ENCODE peak calls at places on chromosomes 2 and 18, in four cellular contexts. One of them, this sample, is unnamed.

GRCh38 chr2:108161298-108161697 is 78.5 kb upstream of the SULT1C3 start:
- DNase-seq in coronary artery: no peak
- DNase-seq in substantia nigra: no peak
- DNase-seq in stimulated activated CD4-positive, alpha-beta T cell treated with anti-CD3 and anti-CD28 coated beads, Interleukin-1b, Interleukin-23, amount 100 ng/mL, for 24 hours: no peak
- DNase-seq in this sample: no peak

GRCh38 chr18:57436965-57437333 is 1.8 kb downstream of the ONECUT2 start:
- DNase-seq in coronary artery: no peak
- DNase-seq in substantia nigra: no peak
- DNase-seq in stimulated activated CD4-positive, alpha-beta T cell treated with anti-CD3 and anti-CD28 coated beads, Interleukin-1b, Interleukin-23, amount 100 ng/mL, for 24 hours: no peak
- DNase-seq in this sample: no peak

GRCh38 chr2:207473203-207473865 is 56.4 kb upstream of the CREB1 start:
- DNase-seq in coronary artery: no peak
- DNase-seq in substantia nigra: peak
- DNase-seq in stimulated activated CD4-positive, alpha-beta T cell treated with anti-CD3 and anti-CD28 coated beads, Interleukin-1b, Interleukin-23, amount 100 ng/mL, for 24 hours: no peak
- DNase-seq in this sample: no peak

GRCh38 chr2:62738981-62739936 is 33.7 kb downstream of the EHBP1 start:
- DNase-seq in coronary artery: no peak
- DNase-seq in substantia nigra: no peak
- DNase-seq in stimulated activated CD4-positive, alpha-beta T cell treated with anti-CD3 and anti-CD28 coated beads, Interleukin-1b, Interleukin-23, amount 100 ng/mL, for 24 hours: no peak
- DNase-seq in this sample: no peak

GRCh38 chr2:205563646-205564045 is 118.7 kb upstream of the NRP2 start:
- DNase-seq in coronary artery: no peak
- DNase-seq in substantia nigra: no peak
- DNase-seq in stimulated activated CD4-positive, alpha-beta T cell treated with anti-CD3 and anti-CD28 coated beads, Interleukin-1b, Interleukin-23, amount 100 ng/mL, for 24 hours: no peak
- DNase-seq in this sample: no peak

GRCh38 chr18:38851526-38851925 is 1285.9 kb upstream of the CELF4 start:
- DNase-seq in coronary artery: no peak
- DNase-seq in substantia nigra: no peak
- DNase-seq in stimulated activated CD4-positive, alpha-beta T cell treated with anti-CD3 and anti-CD28 coated beads, Interleukin-1b, Interleukin-23, amount 100 ng/mL, for 24 hours: no peak
- DNase-seq in this sample: no peak

GRCh38 chr2:47805850-47806249 is 22.9 kb downstream of the MSH6 start:
- DNase-seq in coronary artery: no peak
- DNase-seq in substantia nigra: no peak
- DNase-seq in stimulated activated CD4-positive, alpha-beta T cell treated with anti-CD3 and anti-CD28 coated beads, Interleukin-1b, Interleukin-23, amount 100 ng/mL, for 24 hours: no peak
- DNase-seq in this sample: no peak

GRCh38 chr2:71004857-71005256 is 10.2 kb upstream of the TEX261 start:
- DNase-seq in coronary artery: no peak
- DNase-seq in substantia nigra: no peak
- DNase-seq in stimulated activated CD4-positive, alpha-beta T cell treated with anti-CD3 and anti-CD28 coated beads, Interleukin-1b, Interleukin-23, amount 100 ng/mL, for 24 hours: no peak
- DNase-seq in this sample: no peak

This sample was measured in memory B cell.